ENCODE peak calls at places on chromosomes 4 and X, in ten cellular contexts. J is astrocyte; D is spleen; T is activated naive CD4-positive, alpha-beta T cell treated with anti-CD3 and anti-CD28 coated beads, Interleukin-2, amount 10 ng/mL, durations not matched to agents 7 days and 5 days; N is lower leg skin; K is aorta; L is naive B cell; R is mesenteric fat pad; C is RKO; I is stimulated activated CD4-positive, alpha-beta T cell treated with anti-CD3 and anti-CD28 coated beads, Interleukin-1b, Interleukin-23, amount 100 ng/mL, for 24 hours. M is an unnamed sample.

GRCh38 chr4:56655209-56655626 is 25.9 kb downstream of the HOPX start:
- DNase-seq in J (peak), D (peak), T (peak), N (no peak), K (no peak), L (peak), R (no peak), C (no peak), I (no peak), M (no peak)

GRCh38 chr4:152094851-152095700 is 334.3 kb upstream of the GATB start:
- DNase-seq in J (peak), D (no peak), T (no peak), N (no peak), K (no peak), L (no peak), R (no peak), C (no peak), I (no peak), M (no peak)

GRCh38 chrX:19462879-19463278 is 52.4 kb downstream of the MAP3K15 start:
- DNase-seq in J (no peak), D (no peak), T (no peak), N (no peak), K (no peak), L (no peak), R (no peak), C (no peak), I (no peak), M (no peak)

GRCh38 chr4:150010525-150011126 is 67.6 kb upstream of the DCLK2 start:
- DNase-seq in J (peak), D (no peak), T (peak), N (no peak), K (no peak), L (peak), R (no peak), C (peak), I (no peak), M (peak)

GRCh38 chrX:153521034-153521433 is 3.6 kb downstream of the ATP2B3 start:
- DNase-seq in J (no peak), D (no peak), T (no peak), N (no peak), K (no peak), L (no peak), R (no peak), C (no peak), I (no peak), M (peak)

GRCh38 chrX:138034136-138034535 is 468.2 kb downstream of the ZIC3 start:
- DNase-seq in J (no peak), D (no peak), T (no peak), N (no peak), K (no peak), L (no peak), R (no peak), C (peak), I (no peak), M (peak)

GRCh38 chrX:124328765-124329164 is 3.7 kb upstream of the TEX13D start:
- DNase-seq in J (peak), D (no peak), T (no peak), N (no peak), K (no peak), L (no peak), R (no peak), C (peak), I (no peak), M (no peak)

GRCh38 chr4:36549992-36550391 is 268.6 kb downstream of the DTHD1 start:
- DNase-seq in J (no peak), D (no peak), T (no peak), N (no peak), K (no peak), L (no peak), R (no peak), C (no peak), I (no peak), M (no peak)

GRCh38 chr4:36244257-36245084 is at the start of gene ARAP2:
- DNase-seq in J (peak), D (peak), T (peak), N (peak), K (peak), L (peak), R (peak), C (peak), I (no peak), M (no peak)

GRCh38 chrX:33607042-33607595 is 395.8 kb upstream of the DMD start:
- DNase-seq in J (no peak), D (no peak), T (no peak), N (no peak), K (no peak), L (no peak), R (no peak), C (no peak), I (no peak), M (no peak)

M was measured in A673.